ENCODE peak calls at places on chromosomes 1 and 21, in nine cellular contexts. One of them, this sample, is unnamed.

GRCh38 chr1:152252157-152252556 is 28.2 kb upstream of the HRNR start:
- DNase-seq in H1: no peak
- DNase-seq in HCT116: no peak
- DNase-seq in K562: no peak
- DNase-seq in endothelial cell of umbilical vein: no peak
- DNase-seq in WTC11: no peak
- DNase-seq in SK-N-SH: no peak
- DNase-seq in NB4: no peak
- DNase-seq in GM12878: no peak
- DNase-seq in this sample: no peak

GRCh38 chr1:109274533-109275476 is 8.1 kb downstream of the PSRC1 start:
- DNase-seq in endothelial cell of umbilical vein: no peak
- DNase-seq in K562: peak; percentile 61
- DNase-seq in H1: no peak
- DNase-seq in HCT116: peak; percentile 21
- DNase-seq in GM12878: no peak
- DNase-seq in NB4: no peak
- DNase-seq in WTC11: no peak
- DNase-seq in SK-N-SH: peak; percentile 65
- DNase-seq in this sample: peak; percentile 76

GRCh38 chr1:226104671-226105121 is 42.2 kb downstream of the H3-3A start:
- DNase-seq in H1: no peak
- DNase-seq in GM12878: no peak
- DNase-seq in HCT116: no peak
- DNase-seq in endothelial cell of umbilical vein: no peak
- DNase-seq in K562: no peak
- DNase-seq in SK-N-SH: no peak
- DNase-seq in NB4: no peak
- DNase-seq in WTC11: no peak
- DNase-seq in this sample: no peak

GRCh38 chr1:2523891-2524609 is 2.3 kb downstream of the PANK4 start:
- DNase-seq in endothelial cell of umbilical vein: no peak
- DNase-seq in NB4: no peak
- DNase-seq in WTC11: no peak
- DNase-seq in H1: no peak
- DNase-seq in GM12878: no peak
- DNase-seq in SK-N-SH: no peak
- DNase-seq in K562: no peak
- DNase-seq in HCT116: no peak
- DNase-seq in this sample: no peak

GRCh38 chr1:104648269-104648691 is 898.6 kb downstream of the AMY1C start:
- DNase-seq in GM12878: no peak
- DNase-seq in H1: no peak
- DNase-seq in K562: peak; percentile 4
- DNase-seq in HCT116: no peak
- DNase-seq in NB4: peak; percentile 44
- DNase-seq in WTC11: no peak
- DNase-seq in endothelial cell of umbilical vein: no peak
- DNase-seq in SK-N-SH: peak; percentile 57
- DNase-seq in this sample: peak; percentile 12

GRCh38 chr1:215682232-215682631 is 115.1 kb downstream of the KCTD3 start:
- DNase-seq in WTC11: no peak
- DNase-seq in K562: no peak
- DNase-seq in NB4: no peak
- DNase-seq in GM12878: no peak
- DNase-seq in HCT116: no peak
- DNase-seq in endothelial cell of umbilical vein: no peak
- DNase-seq in SK-N-SH: peak; percentile 19
- DNase-seq in H1: no peak
- DNase-seq in this sample: peak; percentile 10

GRCh38 chr1:186330758-186331157 is 44.3 kb downstream of the TPR start:
- DNase-seq in H1: no peak
- DNase-seq in SK-N-SH: no peak
- DNase-seq in WTC11: no peak
- DNase-seq in K562: peak; percentile 23
- DNase-seq in HCT116: peak; percentile 4
- DNase-seq in endothelial cell of umbilical vein: no peak
- DNase-seq in NB4: peak; percentile 5
- DNase-seq in GM12878: no peak
- DNase-seq in this sample: peak; percentile 6

GRCh38 chr1:167734227-167734626 is 12.4 kb downstream of the MPZL1 start:
- DNase-seq in WTC11: no peak
- DNase-seq in K562: no peak
- DNase-seq in endothelial cell of umbilical vein: no peak
- DNase-seq in SK-N-SH: no peak
- DNase-seq in HCT116: no peak
- DNase-seq in H1: no peak
- DNase-seq in NB4: no peak
- DNase-seq in GM12878: no peak
- DNase-seq in this sample: no peak

GRCh38 chr1:235366286-235366685 is 941 bp upstream of the TBCE start:
- DNase-seq in GM12878: no peak
- DNase-seq in endothelial cell of umbilical vein: no peak
- DNase-seq in NB4: peak; percentile 12
- DNase-seq in HCT116: no peak
- DNase-seq in SK-N-SH: no peak
- DNase-seq in H1: no peak
- DNase-seq in WTC11: no peak
- DNase-seq in K562: peak; percentile 44
- DNase-seq in this sample: no peak

GRCh38 chr1:95041491-95042165 is 31.1 kb downstream of the ALG14 start:
- DNase-seq in GM12878: no peak
- DNase-seq in HCT116: peak; percentile 59
- DNase-seq in endothelial cell of umbilical vein: peak; percentile 83
- DNase-seq in WTC11: no peak
- DNase-seq in SK-N-SH: peak; percentile 69
- DNase-seq in H1: no peak
- DNase-seq in NB4: peak; percentile 63
- DNase-seq in K562: peak; percentile 19
- DNase-seq in this sample: peak; percentile 52

GRCh38 chr1:24089027-24089742 is 22.8 kb downstream of the MYOM3 start:
- DNase-seq in NB4: no peak
- DNase-seq in K562: no peak
- DNase-seq in endothelial cell of umbilical vein: no peak
- DNase-seq in SK-N-SH: no peak
- DNase-seq in HCT116: no peak
- DNase-seq in H1: no peak
- DNase-seq in WTC11: no peak
- DNase-seq in GM12878: no peak
- DNase-seq in this sample: no peak

GRCh38 chr1:54997711-54997986 is 1.1 kb upstream of the BSND start:
- DNase-seq in endothelial cell of umbilical vein: no peak
- DNase-seq in H1: no peak
- DNase-seq in NB4: no peak
- DNase-seq in HCT116: no peak
- DNase-seq in GM12878: no peak
- DNase-seq in WTC11: peak; percentile 56
- DNase-seq in K562: no peak
- DNase-seq in SK-N-SH: no peak
- DNase-seq in this sample: no peak

GRCh38 chr1:222240536-222241181 is 307.2 kb downstream of the HHIPL2 start:
- DNase-seq in SK-N-SH: no peak
- DNase-seq in GM12878: no peak
- DNase-seq in NB4: no peak
- DNase-seq in WTC11: no peak
- DNase-seq in K562: no peak
- DNase-seq in HCT116: no peak
- DNase-seq in H1: no peak
- DNase-seq in endothelial cell of umbilical vein: no peak
- DNase-seq in this sample: no peak

GRCh38 chr1:19366599-19367315 is 54.6 kb downstream of the SLC66A1 start:
- DNase-seq in K562: no peak
- DNase-seq in GM12878: no peak
- DNase-seq in endothelial cell of umbilical vein: no peak
- DNase-seq in SK-N-SH: no peak
- DNase-seq in H1: no peak
- DNase-seq in HCT116: no peak
- DNase-seq in WTC11: no peak
- DNase-seq in NB4: no peak
- DNase-seq in this sample: no peak

GRCh38 chr1:19363526-19364152 is 51.5 kb downstream of the SLC66A1 start:
- DNase-seq in K562: no peak
- DNase-seq in WTC11: no peak
- DNase-seq in H1: no peak
- DNase-seq in GM12878: no peak
- DNase-seq in NB4: no peak
- DNase-seq in HCT116: no peak
- DNase-seq in SK-N-SH: no peak
- DNase-seq in endothelial cell of umbilical vein: no peak
- DNase-seq in this sample: no peak

GRCh38 chr1:19368050-19368449 is 55.9 kb downstream of the SLC66A1 start:
- DNase-seq in WTC11: no peak
- DNase-seq in GM12878: no peak
- DNase-seq in NB4: no peak
- DNase-seq in H1: no peak
- DNase-seq in SK-N-SH: no peak
- DNase-seq in endothelial cell of umbilical vein: no peak
- DNase-seq in K562: no peak
- DNase-seq in HCT116: no peak
- DNase-seq in this sample: no peak

GRCh38 chr1:19367584-19368041 is 55.5 kb downstream of the SLC66A1 start:
- DNase-seq in GM12878: no peak
- DNase-seq in H1: no peak
- DNase-seq in HCT116: no peak
- DNase-seq in NB4: no peak
- DNase-seq in SK-N-SH: peak; percentile 64
- DNase-seq in endothelial cell of umbilical vein: peak; percentile 82
- DNase-seq in WTC11: no peak
- DNase-seq in K562: no peak
- DNase-seq in this sample: no peak

DNA sequence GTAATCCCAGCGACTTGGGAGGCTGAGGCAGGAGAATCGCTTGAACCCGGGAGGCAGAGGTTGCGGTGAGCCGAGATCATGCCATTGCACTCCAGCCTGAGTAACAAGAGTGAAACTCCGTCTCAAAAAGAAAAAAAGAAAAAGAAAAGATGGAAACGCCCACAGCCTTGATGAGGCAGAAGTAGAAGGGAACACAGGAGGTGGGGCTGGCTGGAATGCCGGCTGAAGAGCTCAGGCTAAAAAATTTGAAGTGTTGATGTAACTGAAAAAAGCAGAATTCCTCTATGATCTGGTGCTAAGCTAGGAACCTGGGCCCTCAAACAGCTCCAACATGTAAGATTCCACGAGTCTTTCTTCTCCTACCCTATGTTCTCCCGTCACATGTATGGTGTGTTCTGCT is 53.6 kb downstream of the SLC66A1 start:
- DNase-seq in K562: no peak
- DNase-seq in SK-N-SH: no peak
- DNase-seq in NB4: no peak
- DNase-seq in WTC11: no peak
- DNase-seq in HCT116: no peak
- DNase-seq in H1: no peak
- DNase-seq in endothelial cell of umbilical vein: no peak
- DNase-seq in GM12878: no peak
- DNase-seq in this sample: no peak
- TF ChIP-seq MAX in K562: no peak
- TF ChIP-seq MAX in SK-N-SH: no peak
- TF ChIP-seq MAX in NB4: no peak
- TF ChIP-seq MAX in WTC11: no peak
- TF ChIP-seq MAX in HCT116: no peak
- TF ChIP-seq MAX in H1: no peak
- TF ChIP-seq MAX in endothelial cell of umbilical vein: no peak
- TF ChIP-seq MAX in GM12878: no peak
- TF ChIP-seq MAX in this sample: no peak

GRCh38 chr1:181475580-181475979 is 7.7 kb upstream of the CACNA1E start:
- DNase-seq in GM12878: no peak
- DNase-seq in SK-N-SH: no peak
- DNase-seq in endothelial cell of umbilical vein: no peak
- DNase-seq in K562: no peak
- DNase-seq in HCT116: no peak
- DNase-seq in H1: no peak
- DNase-seq in NB4: no peak
- DNase-seq in WTC11: no peak
- DNase-seq in this sample: no peak

GRCh38 chr1:181469829-181470228 is 13.5 kb upstream of the CACNA1E start:
- DNase-seq in K562: peak; percentile 34
- DNase-seq in GM12878: no peak
- DNase-seq in SK-N-SH: no peak
- DNase-seq in WTC11: no peak
- DNase-seq in endothelial cell of umbilical vein: no peak
- DNase-seq in H1: no peak
- DNase-seq in NB4: peak; percentile 19
- DNase-seq in HCT116: no peak
- DNase-seq in this sample: peak; percentile 58
- TF ChIP-seq MAX in K562: no peak
- TF ChIP-seq MAX in GM12878: no peak
- TF ChIP-seq MAX in SK-N-SH: no peak
- TF ChIP-seq MAX in WTC11: no peak
- TF ChIP-seq MAX in endothelial cell of umbilical vein: no peak
- TF ChIP-seq MAX in H1: no peak
- TF ChIP-seq MAX in NB4: no peak
- TF ChIP-seq MAX in HCT116: no peak
- TF ChIP-seq MAX in this sample: no peak

GRCh38 chr21:30829659-30830058 is at the start of gene KRTAP7-1:
- DNase-seq in endothelial cell of umbilical vein: no peak
- DNase-seq in SK-N-SH: no peak
- DNase-seq in GM12878: no peak
- DNase-seq in NB4: no peak
- DNase-seq in WTC11: no peak
- DNase-seq in K562: no peak
- DNase-seq in H1: no peak
- DNase-seq in HCT116: no peak
- DNase-seq in this sample: no peak

DNA sequence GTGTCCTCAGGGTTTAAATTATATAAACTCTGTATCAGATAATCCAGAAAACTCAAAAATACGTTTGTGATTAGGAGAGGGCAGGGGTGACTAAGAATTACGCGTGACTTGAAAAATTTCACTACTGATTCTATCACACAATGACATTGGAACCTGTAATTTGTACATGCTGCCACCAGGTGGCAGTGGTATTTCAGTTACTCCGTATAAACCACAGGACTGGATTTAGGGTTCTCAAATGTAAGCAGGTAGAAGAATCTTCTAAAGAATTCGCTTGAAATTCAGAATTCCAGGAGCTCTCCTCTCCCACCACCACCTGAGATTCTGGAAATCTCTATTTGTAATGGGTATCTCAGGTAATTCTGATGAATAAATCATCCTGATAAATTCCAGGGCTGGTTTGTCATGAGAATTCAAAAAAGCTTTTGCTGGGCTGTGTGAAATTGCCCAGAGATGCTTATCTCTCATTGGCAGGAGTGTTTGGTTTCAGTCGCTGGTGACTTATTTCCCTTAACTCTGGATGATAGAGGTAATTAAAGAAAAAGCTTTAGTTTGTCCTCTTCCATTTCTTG is 1.7 kb upstream of the KRTAP7-1 start:
- DNase-seq in WTC11: peak; percentile 72
- DNase-seq in GM12878: no peak
- DNase-seq in SK-N-SH: peak; percentile 21
- DNase-seq in NB4: peak; percentile 47
- DNase-seq in endothelial cell of umbilical vein: no peak
- DNase-seq in H1: peak; percentile 21
- DNase-seq in HCT116: peak; percentile 3
- DNase-seq in K562: peak; percentile 53
- DNase-seq in this sample: no peak
- TF ChIP-seq MAX in WTC11: no peak
- TF ChIP-seq MAX in GM12878: no peak
- TF ChIP-seq MAX in SK-N-SH: no peak
- TF ChIP-seq MAX in NB4: no peak
- TF ChIP-seq MAX in endothelial cell of umbilical vein: no peak
- TF ChIP-seq MAX in H1: no peak
- TF ChIP-seq MAX in HCT116: no peak
- TF ChIP-seq MAX in K562: no peak
- TF ChIP-seq MAX in this sample: no peak

GRCh38 chr1:246597340-246597739 is 31.1 kb downstream of the CNST start:
- DNase-seq in WTC11: no peak
- DNase-seq in GM12878: no peak
- DNase-seq in SK-N-SH: no peak
- DNase-seq in endothelial cell of umbilical vein: peak; percentile 92
- DNase-seq in HCT116: no peak
- DNase-seq in K562: no peak
- DNase-seq in H1: no peak
- DNase-seq in NB4: no peak
- DNase-seq in this sample: no peak
- TF ChIP-seq MAX in WTC11: no peak
- TF ChIP-seq MAX in GM12878: no peak
- TF ChIP-seq MAX in SK-N-SH: no peak
- TF ChIP-seq MAX in endothelial cell of umbilical vein: no peak
- TF ChIP-seq MAX in HCT116: no peak
- TF ChIP-seq MAX in K562: peak; percentile 67
- TF ChIP-seq MAX in H1: no peak
- TF ChIP-seq MAX in NB4: no peak
- TF ChIP-seq MAX in this sample: no peak

This sample was measured in A549.